ENCODE peak calls at places on chromosomes 2 and 18, in ten cellular contexts. A, N, X, Y, H, W, U, S, K and T are unnamed samples.

GRCh38 chr2:25098558-25099486 is 56.9 kb downstream of the EFR3B start:
- DNase-seq in S (no peak), N (no peak), H (no peak), W (no peak), A (no peak), K (no peak), U (no peak), X (no peak), Y (no peak), T (no peak)

GRCh38 chr2:235727186-235727585 is 233.3 kb downstream of the AGAP1 start:
- DNase-seq in W (no peak), Y (no peak), K (no peak), H (no peak), X (no peak), S (no peak), U (no peak), N (no peak), A (no peak), T (no peak)

GRCh38 chr2:127665267-127665893 is 9.9 kb downstream of the LIMS2 start:
- DNase-seq in U (no peak), K (no peak), W (no peak), A (no peak), N (no peak), S (no peak), Y (no peak), H (no peak), X (no peak), T (no peak)

GRCh38 chr2:54594048-54594447 is 129.4 kb upstream of the EML6 start:
- DNase-seq in X (no peak), S (no peak), W (no peak), Y (no peak), H (no peak), N (no peak), A (no peak), K (no peak), U (no peak), T (no peak)

GRCh38 chr2:49834433-49834832 is 680.1 kb upstream of the FSHR start:
- DNase-seq in A (no peak), H (no peak), X (no peak), W (no peak), S (no peak), K (no peak), N (no peak), Y (no peak), U (no peak), T (no peak)

GRCh38 chr2:636151-636621 is 41.0 kb downstream of the TMEM18 start:
- DNase-seq in N (no peak), H (no peak), K (no peak), A (no peak), W (no peak), Y (no peak), S (no peak), X (no peak), U (no peak), T (no peak)

GRCh38 chr2:102839668-102840388 is 78.0 kb downstream of the TMEM182 start:
- DNase-seq in W (peak; percentile 32), H (peak; percentile 12), A (no peak), N (no peak), K (peak; percentile 3), X (no peak), S (peak; percentile 33), U (peak; percentile 8), Y (peak; percentile 12), T (peak; percentile 25)

GRCh38 chr2:10163498-10164486 is 41.3 kb downstream of the RRM2 start:
- DNase-seq in U (no peak), W (no peak), N (no peak), H (no peak), A (no peak), S (peak; percentile 48), X (no peak), K (no peak), Y (peak; percentile 47), T (no peak)

GRCh38 chr2:199223791-199224190 is 233.9 kb downstream of the SATB2 start:
- DNase-seq in W (no peak), A (no peak), U (no peak), H (no peak), K (no peak), S (no peak), N (no peak), Y (no peak), X (no peak), T (no peak)

GRCh38 chr2:15494877-15495276 is 66.3 kb downstream of the NBAS start:
- DNase-seq in U (no peak), Y (no peak), W (no peak), K (no peak), X (no peak), S (no peak), A (no peak), H (no peak), N (no peak), T (no peak)

GRCh38 chr18:33369711-33370449 is 70.6 kb downstream of the CCDC178 start:
- DNase-seq in W (no peak), Y (no peak), K (no peak), X (no peak), N (no peak), H (no peak), S (no peak), U (no peak), A (no peak), T (no peak)

GRCh38 chr2:158394453-158394852 is 62.1 kb downstream of the CCDC148 start:
- DNase-seq in A (no peak), Y (no peak), S (no peak), K (no peak), N (no peak), W (no peak), X (no peak), U (no peak), H (no peak), T (no peak)

GRCh38 chr2:61720911-61721310 is 132.9 kb downstream of the FAM161A start:
- DNase-seq in X (no peak), S (no peak), A (no peak), W (no peak), N (no peak), U (no peak), H (no peak), K (no peak), Y (no peak), T (no peak)

GRCh38 chr18:79796016-79796415 is 1.7 kb upstream of the KCNG2 start:
- DNase-seq in H (no peak), Y (no peak), N (no peak), U (no peak), W (no peak), A (no peak), K (no peak), S (no peak), X (no peak), T (no peak)

GRCh38 chr18:63309422-63309821 is 10.1 kb downstream of the BCL2 start:
- DNase-seq in S (no peak), N (no peak), X (no peak), W (no peak), A (no peak), H (no peak), U (no peak), Y (no peak), K (no peak), T (no peak)

GRCh38 chr2:19536136-19536535 is 177.7 kb upstream of the OSR1 start:
- DNase-seq in N (no peak), W (no peak), X (no peak), S (no peak), Y (no peak), K (no peak), U (no peak), H (no peak), A (no peak), T (no peak)

GRCh38 chr2:61420986-61421546 is 49.8 kb downstream of the USP34 start:
- DNase-seq in W (no peak), A (no peak), H (no peak), X (no peak), S (no peak), U (no peak), N (no peak), K (no peak), Y (no peak), T (no peak)

GRCh38 chr2:38214209-38214717 is 138.3 kb upstream of the CYP1B1 start:
- DNase-seq in S (no peak), K (no peak), H (no peak), X (no peak), W (no peak), N (no peak), U (peak; percentile 53), A (no peak), Y (no peak), T (no peak)